ENCODE peak calls at places on chromosomes 7 and 10, in seven cellular contexts. N is lung, C is body of pancreas, D is upper lobe of right lung, R is cardiac muscle cell, O is right lobe of liver, Y is tibial artery. V is an unnamed sample.
A peak's percentile ranks its signal among the peaks of the same experiment; 100 is the strongest.

GRCh38 chr7:108459922-108460551 is 3.8 kb upstream of the NRCAM start:
- DNase-seq in R (peak; percentile 55), N (no peak), C (peak; percentile 48), D (no peak), O (no peak), Y (no peak), V (no peak)

GRCh38 chr7:157404845-157405481 is 68.2 kb downstream of the DNAJB6 start:
- DNase-seq in O (no peak), R (peak; percentile 95), Y (no peak), N (no peak), D (peak; percentile 63), C (peak; percentile 33), V (no peak)

GRCh38 chr7:128176696-128177095 is 64.4 kb upstream of the LEP start:
- DNase-seq in R (no peak), O (no peak), N (no peak), D (no peak), C (no peak), Y (no peak), V (no peak)

GRCh38 chr7:1885465-1886226 is 215.6 kb downstream of the ELFN1 start:
- DNase-seq in C (no peak), R (no peak), O (no peak), Y (no peak), N (no peak), D (no peak), V (no peak)

GRCh38 chr7:100914879-100915442 is 19.3 kb upstream of the ACHE start:
- DNase-seq in N (no peak), Y (no peak), R (no peak), D (no peak), O (no peak), C (no peak), V (no peak)

GRCh38 chr7:39051707-39052106 is 74.0 kb downstream of the POU6F2 start:
- DNase-seq in D (no peak), C (no peak), Y (no peak), O (no peak), N (no peak), R (no peak), V (no peak)

GRCh38 chr10:19728376-19728775 is 87.9 kb upstream of the PLXDC2 start:
- DNase-seq in Y (no peak), R (no peak), C (no peak), D (no peak), O (no peak), N (no peak), V (no peak)

GRCh38 chr7:111357691-111358090 is 204.6 kb downstream of the IMMP2L start:
- DNase-seq in Y (no peak), R (peak; percentile 17), C (no peak), O (no peak), D (no peak), N (no peak), V (no peak)

GRCh38 chr10:98569878-98570277 is 123.1 kb upstream of the HPS1 start:
- DNase-seq in Y (no peak), O (no peak), R (no peak), N (no peak), C (no peak), D (no peak), V (no peak)

GRCh38 chr10:36492590-36493510 is 632.5 kb upstream of the ANKRD30A start:
- DNase-seq in R (peak; percentile 22), C (no peak), N (no peak), Y (no peak), O (no peak), D (no peak), V (no peak)

GRCh38 chr10:6141296-6142151 is 52.7 kb downstream of the RBM17 start:
- DNase-seq in C (peak; percentile 44), N (no peak), O (no peak), Y (peak; percentile 66), D (no peak), R (peak; percentile 78), V (peak; percentile 42)
- H3K4me3 ChIP-seq in C (no peak overlapping the region), N (peak overlapping the region; percentile 0), O (peak overlapping the region; percentile 19), Y (peak overlapping the region; percentile 43), D (peak overlapping the region; percentile 37), R (no peak overlapping the region), V (peak overlapping the region; percentile 7)

GRCh38 chr10:78175444-78175843 is 141.8 kb downstream of the RPS24 start:
- DNase-seq in R (peak; percentile 68), N (no peak), O (no peak), Y (no peak), C (no peak), D (no peak), V (no peak)
- H3K4me1 ChIP-seq in R (peaks cover 18% of the 10 kb centered on the region), N (peaks cover 8% of the 10 kb centered on the region), O (no peaks in the 10 kb centered on the region), Y (no peaks in the 10 kb centered on the region), C (no peaks in the 10 kb centered on the region), D (no peaks in the 10 kb centered on the region), V (no peaks in the 10 kb centered on the region)

DNA sequence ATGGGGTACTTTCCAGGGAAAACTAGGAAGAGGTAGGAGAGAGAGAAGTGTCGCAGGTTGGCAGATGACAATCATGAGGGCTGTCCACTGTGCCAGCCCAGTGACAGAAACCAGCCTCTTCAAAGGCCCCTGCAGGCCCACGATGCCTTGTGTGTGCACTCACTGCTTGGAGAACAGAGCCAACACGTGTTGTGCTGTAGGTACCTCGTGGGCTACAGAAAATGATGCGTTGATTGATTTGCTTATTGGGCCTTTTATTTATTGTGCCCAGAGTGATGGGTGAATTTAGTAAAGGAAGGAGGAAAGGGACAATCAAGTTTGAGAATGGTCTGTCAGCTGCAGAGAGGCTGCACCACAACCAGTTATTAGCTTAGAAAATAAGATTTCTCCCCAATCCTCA is 215.1 kb downstream of the PLXNA4 start:
- DNase-seq in C (no peak), O (no peak), N (no peak), Y (no peak), R (no peak), D (no peak), V (no peak)
- H3K27me3 ChIP-seq in C (no peaks in the 10 kb centered on the region), O (no peaks in the 10 kb centered on the region), N (no peaks in the 10 kb centered on the region), Y (no peaks in the 10 kb centered on the region), R (peaks cover 7% of the 10 kb centered on the region), D (no peaks in the 10 kb centered on the region), V (no peaks in the 10 kb centered on the region)

GRCh38 chr10:103839867-103840746 is 15.3 kb downstream of the SH3PXD2A start:
- DNase-seq in N (peak; percentile 65), R (no peak), D (peak; percentile 86), O (no peak), C (peak; percentile 42), Y (no peak), V (no peak)

GRCh38 chr10:103838095-103838395 is 17.3 kb downstream of the SH3PXD2A start:
- DNase-seq in N (no peak), C (no peak), D (no peak), Y (no peak), R (no peak), O (no peak), V (no peak)

GRCh38 chr10:103837370-103838094 is 17.8 kb downstream of the SH3PXD2A start:
- DNase-seq in C (no peak), R (no peak), N (no peak), D (no peak), Y (no peak), O (no peak), V (no peak)

GRCh38 chr10:103839513-103839864 is 15.9 kb downstream of the SH3PXD2A start:
- DNase-seq in O (no peak), D (no peak), C (no peak), R (no peak), N (no peak), Y (no peak), V (no peak)

GRCh38 chr10:103838851-103839512 is 16.4 kb downstream of the SH3PXD2A start:
- DNase-seq in N (no peak), Y (no peak), O (no peak), D (no peak), C (no peak), R (no peak), V (no peak)
- H3K4me3 ChIP-seq in N (no peak overlapping the region), Y (no peak overlapping the region), O (no peak overlapping the region), D (no peak overlapping the region), C (no peak overlapping the region), R (no peak overlapping the region), V (no peak overlapping the region)

DNA sequence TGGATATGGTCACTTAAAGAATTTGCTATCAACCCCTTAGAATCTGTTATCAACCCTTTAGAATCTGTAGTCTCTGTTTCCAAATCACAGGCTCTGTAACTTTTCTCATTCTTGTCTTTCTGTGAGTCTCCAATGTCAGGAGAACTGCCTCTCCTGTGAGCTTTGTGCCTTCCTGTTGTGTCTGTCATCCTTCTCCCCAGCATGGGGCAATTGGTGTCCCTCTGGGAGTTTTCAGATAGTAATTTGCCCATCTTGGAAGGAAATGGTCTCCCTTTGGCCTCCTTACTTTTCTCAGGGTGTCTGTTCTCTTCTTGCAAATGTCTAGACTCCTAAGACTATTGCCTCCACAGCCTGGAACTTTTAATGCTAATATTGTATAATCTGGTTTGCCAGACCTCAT is 521.9 kb downstream of the NRG3 start:
- DNase-seq in C (no peak), D (no peak), O (no peak), R (no peak), Y (no peak), N (no peak), V (no peak)
- H3K4me1 ChIP-seq in C (peaks cover 35% of the 10 kb centered on the region), D (no peaks in the 10 kb centered on the region), O (no peaks in the 10 kb centered on the region), R (peaks cover 11% of the 10 kb centered on the region), Y (no peaks in the 10 kb centered on the region), N (no peaks in the 10 kb centered on the region), V (no peaks in the 10 kb centered on the region)

GRCh38 chr7:28954446-28954845 is 3.7 kb downstream of the TRIL start:
- DNase-seq in Y (no peak), N (no peak), R (no peak), C (no peak), D (no peak), O (no peak), V (no peak)

GRCh38 chr7:28954936-28955335 is 3.2 kb downstream of the TRIL start:
- DNase-seq in D (no peak), Y (no peak), N (no peak), C (no peak), O (no peak), R (no peak), V (no peak)

GRCh38 chr7:28955356-28955722 is 2.8 kb downstream of the TRIL start:
- DNase-seq in N (no peak), C (no peak), O (no peak), Y (no peak), R (no peak), D (no peak), V (no peak)

GRCh38 chr7:28955723-28956607 is 2.2 kb downstream of the TRIL start:
- DNase-seq in N (peak; percentile 83), Y (peak; percentile 58), R (peak; percentile 73), D (peak; percentile 93), O (peak; percentile 87), C (peak; percentile 90), V (peak; percentile 76)

GRCh38 chr7:28953628-28954027 is 4.5 kb downstream of the TRIL start:
- DNase-seq in D (no peak), N (peak; percentile 21), C (no peak), O (no peak), Y (no peak), R (peak; percentile 51), V (no peak)
- H3K27me3 ChIP-seq in D (peaks cover 26% of the 10 kb centered on the region), N (no peaks in the 10 kb centered on the region), C (no peaks in the 10 kb centered on the region), O (no peaks in the 10 kb centered on the region), Y (peaks cover 35% of the 10 kb centered on the region), R (peaks cover 29% of the 10 kb centered on the region), V (no peaks in the 10 kb centered on the region)

GRCh38 chr7:154299736-154300135 is 247.5 kb downstream of the DPP6 start:
- DNase-seq in Y (no peak), R (no peak), O (no peak), D (no peak), N (no peak), C (no peak), V (no peak)
- H3K4me3 ChIP-seq in Y (no peak overlapping the region), R (no peak overlapping the region), O (no peak overlapping the region), D (no peak overlapping the region), N (no peak overlapping the region), C (no peak overlapping the region), V (no peak overlapping the region)

GRCh38 chr7:44754802-44755697 is 6.4 kb downstream of the ZMIZ2 start:
- DNase-seq in N (no peak), O (no peak), R (no peak), Y (no peak), D (no peak), C (no peak), V (no peak)
- H3K4me1 ChIP-seq in N (peaks cover 41% of the 10 kb centered on the region), O (no peaks in the 10 kb centered on the region), R (peaks cover 10% of the 10 kb centered on the region), Y (peaks cover 51% of the 10 kb centered on the region), D (peaks cover 50% of the 10 kb centered on the region), C (peaks cover 38% of the 10 kb centered on the region), V (peaks cover 9% of the 10 kb centered on the region)

V was measured in prostate gland.